ENCODE peak calls at places on chromosome 5, in eight cellular contexts. B, T, C, D, G, R, Q and U are unnamed samples.

GRCh38 chr5:123545506-123545905 is 33.5 kb downstream of the CSNK1G3 start:
- DNase-seq in Q (peak), R (peak), D (no peak), B (peak), G (peak), C (no peak), T (no peak), U (no peak)

GRCh38 chr5:32753051-32753450 is 41.9 kb downstream of the NPR3 start:
- DNase-seq in G (no peak), B (peak), R (peak), T (no peak), Q (peak), D (no peak), C (no peak), U (no peak)

GRCh38 chr5:132054697-132055440 is 5.6 kb upstream of the IL3 start:
- DNase-seq in D (peak), G (no peak), Q (no peak), C (no peak), T (no peak), B (no peak), R (no peak), U (no peak)

GRCh38 chr5:95773325-95774059 is 42.4 kb downstream of the RHOBTB3 start:
- DNase-seq in R (peak), T (no peak), D (no peak), Q (peak), G (no peak), C (peak), B (peak), U (no peak)

GRCh38 chr5:159263569-159263905 is 447 bp downstream of the UBLCP1 start:
- DNase-seq in C (no peak), T (no peak), Q (no peak), R (no peak), B (no peak), G (peak), D (no peak), U (no peak)

GRCh38 chr5:24643880-24644279 is 898 bp downstream of the CDH10 start:
- DNase-seq in B (no peak), G (no peak), D (no peak), Q (no peak), T (no peak), R (no peak), C (no peak), U (no peak)

GRCh38 chr5:124707516-124707915 is 38.9 kb downstream of the ZNF608 start:
- DNase-seq in T (peak), B (no peak), R (no peak), D (no peak), C (no peak), G (no peak), Q (no peak), U (no peak)

GRCh38 chr5:180523629-180524466 is 29.7 kb downstream of the CNOT6 start:
- DNase-seq in G (no peak), R (no peak), D (no peak), B (peak), C (no peak), Q (no peak), T (no peak), U (no peak)

GRCh38 chr5:142314129-142314528 is 10.7 kb downstream of the SPRY4 start:
- DNase-seq in D (no peak), B (no peak), G (no peak), C (no peak), R (peak), T (no peak), Q (no peak), U (no peak)

GRCh38 chr5:79297661-79298060 is 61.7 kb downstream of the JMY start:
- DNase-seq in B (no peak), T (no peak), R (peak), D (no peak), G (no peak), Q (peak), C (no peak), U (no peak)

GRCh38 chr5:2702096-2702879 is 49.2 kb downstream of the IRX2 start:
- DNase-seq in B (no peak), D (no peak), R (no peak), C (no peak), G (no peak), T (no peak), Q (no peak), U (no peak)

GRCh38 chr5:74336286-74336685 is 304.2 kb downstream of the ENC1 start:
- DNase-seq in R (no peak), G (peak), Q (no peak), C (no peak), T (no peak), D (no peak), B (no peak), U (peak)
- TF ChIP-seq CTCF in R (peak), G (peak), Q (no peak), C (peak), T (no peak), D (peak), B (peak), U (peak)

DNA sequence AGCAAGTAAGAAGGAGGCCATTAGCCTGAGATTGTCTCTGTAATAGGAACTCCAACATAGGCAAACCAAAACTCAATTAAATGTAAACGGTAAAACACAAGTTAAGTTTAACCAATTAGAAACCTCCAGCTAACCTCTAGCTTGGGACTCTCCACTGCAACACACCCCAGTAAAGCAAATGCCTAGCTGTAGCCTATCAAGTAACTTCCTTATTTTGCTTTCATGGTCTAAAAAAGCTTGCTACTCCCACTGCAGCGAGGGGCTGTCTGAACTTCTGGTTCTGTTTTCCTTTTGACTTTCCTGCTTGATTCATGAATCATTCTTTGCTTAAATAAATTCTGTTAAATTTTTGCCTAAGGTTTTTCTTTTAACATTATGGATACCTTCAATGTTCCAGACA is 24.4 kb upstream of the C5orf46 start:
- DNase-seq in G (no peak), T (no peak), B (no peak), R (no peak), D (no peak), Q (no peak), C (no peak), U (no peak)
- TF ChIP-seq CTCF in G (no peak), T (no peak), B (no peak), R (no peak), D (no peak), Q (no peak), C (no peak), U (no peak)

GRCh38 chr5:73445708-73446630 is 2.6 kb downstream of the FOXD1 start:
- DNase-seq in T (no peak), B (peak), G (no peak), R (no peak), D (no peak), C (no peak), Q (peak), U (no peak)

GRCh38 chr5:73446631-73447233 is 1.8 kb downstream of the FOXD1 start:
- DNase-seq in T (no peak), D (no peak), R (peak), C (no peak), B (peak), G (peak), Q (no peak), U (no peak)

GRCh38 chr5:73442960-73443627 is 5.5 kb downstream of the FOXD1 start:
- DNase-seq in D (no peak), B (peak), Q (no peak), G (no peak), R (no peak), C (no peak), T (no peak), U (no peak)

GRCh38 chr5:73443725-73444498 is 4.7 kb downstream of the FOXD1 start:
- DNase-seq in T (no peak), G (peak), Q (no peak), C (no peak), R (no peak), D (peak), B (peak), U (peak)

DNA sequence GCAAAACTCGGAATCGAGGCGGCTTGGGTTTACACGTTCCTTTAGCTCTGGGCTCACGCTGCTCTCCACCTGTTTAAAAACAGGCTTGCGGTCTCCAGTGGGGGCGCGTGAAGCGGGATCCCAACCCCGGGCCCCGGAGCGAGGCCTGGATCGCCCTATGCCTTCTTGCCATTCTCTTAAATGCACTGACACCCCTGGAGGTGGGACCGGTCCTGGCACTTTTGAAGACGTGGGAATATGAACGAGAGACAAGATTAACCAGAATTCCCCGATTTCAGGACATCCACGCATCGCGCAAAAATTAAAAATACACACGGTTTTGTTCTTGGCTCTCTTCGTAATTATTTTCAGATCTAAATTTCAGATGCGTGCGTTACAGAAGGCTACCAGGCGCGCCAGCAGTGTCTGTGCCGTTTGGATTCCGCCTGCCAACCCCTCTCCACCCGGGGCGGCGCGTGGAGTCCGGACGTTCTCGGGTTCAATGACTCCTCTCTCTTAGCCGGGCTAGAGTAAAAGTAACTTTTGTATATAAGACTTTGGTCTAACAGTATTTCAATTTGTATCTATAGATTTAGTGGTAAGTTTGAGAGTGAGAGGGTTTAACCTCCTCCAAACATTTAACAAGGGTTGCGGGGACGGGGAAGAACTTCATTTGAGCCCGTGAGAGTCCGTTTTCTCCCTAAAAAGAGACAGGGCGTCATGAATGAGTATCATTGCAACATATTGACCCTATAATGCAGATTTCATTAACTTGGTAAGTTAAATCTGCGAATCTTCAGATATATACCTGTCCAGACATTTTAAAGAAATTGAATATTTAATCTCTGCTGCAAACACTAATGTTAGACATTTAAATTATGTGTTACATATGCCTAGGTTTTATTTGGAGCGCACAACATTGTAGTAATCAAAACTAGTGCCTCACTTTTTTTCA is 3.8 kb downstream of the FOXD1 start:
- DNase-seq in T (no peak), B (peak), Q (no peak), G (peak), C (no peak), D (no peak), R (no peak), U (no peak)
- TF ChIP-seq CTCF in T (no peak), B (no peak), Q (no peak), G (peak), C (peak), D (no peak), R (no peak), U (peak)

DNA sequence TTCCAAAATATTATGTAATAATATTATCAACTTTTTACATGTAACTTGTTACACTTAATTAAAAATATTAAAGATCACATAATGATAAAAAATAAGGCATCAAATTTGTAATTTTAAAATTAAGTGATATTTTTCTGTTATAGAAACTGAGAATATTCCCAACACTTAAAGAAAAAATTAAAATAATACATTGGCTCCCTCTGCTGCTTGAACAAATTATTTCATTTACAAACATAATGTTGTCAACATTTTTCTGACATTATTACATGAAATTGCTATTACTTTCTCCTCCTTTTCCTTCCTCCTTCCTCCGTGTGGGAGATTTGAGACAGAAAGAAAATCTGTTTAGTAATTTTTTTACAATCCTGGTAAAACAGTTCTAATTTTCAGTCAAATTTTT is 42.3 kb downstream of the RNF180 start:
- DNase-seq in G (peak), R (peak), D (no peak), B (peak), Q (peak), T (no peak), C (no peak), U (no peak)
- TF ChIP-seq CTCF in G (peak), R (no peak), D (peak), B (peak), Q (no peak), T (no peak), C (no peak), U (peak)

DNA sequence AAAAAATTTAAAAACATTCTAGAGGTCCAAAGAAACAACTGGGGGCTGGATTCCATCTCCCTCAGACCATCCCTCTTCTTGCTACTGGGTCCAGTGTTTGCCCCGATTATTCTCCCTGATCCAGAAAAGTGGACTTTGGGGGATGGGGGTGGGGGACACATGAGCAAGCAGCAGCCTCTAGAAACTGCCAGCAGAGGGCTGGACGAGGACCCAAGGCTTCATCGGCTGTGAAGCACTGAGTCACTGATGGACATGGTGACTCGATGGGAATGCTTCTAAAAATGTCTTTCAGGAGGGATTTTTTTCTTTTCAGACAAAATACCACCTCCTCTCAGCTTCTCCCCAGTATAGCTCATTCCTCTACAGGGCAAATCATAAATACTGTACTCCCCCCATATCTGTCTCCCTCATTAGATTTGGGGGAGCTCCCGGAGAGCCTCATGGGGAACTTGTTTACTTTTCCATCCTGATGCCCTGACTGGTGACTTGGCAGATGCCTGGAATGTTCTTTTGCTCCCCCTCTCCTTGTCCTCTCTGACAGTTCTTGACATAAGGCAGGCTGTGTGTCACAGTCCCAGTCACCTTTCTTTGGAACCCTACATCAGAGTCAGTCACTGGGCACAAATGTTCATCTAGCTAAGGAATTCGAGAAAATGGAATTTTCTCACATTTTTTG is 67.2 kb upstream of the STC2 start:
- DNase-seq in G (peak), B (peak), C (peak), R (peak), T (no peak), D (no peak), Q (peak), U (no peak)
- TF ChIP-seq CTCF in G (peak), B (peak), C (peak), R (peak), T (no peak), D (peak), Q (peak), U (no peak)

GRCh38 chr5:75839547-75839946 is 122.3 kb upstream of the POC5 start:
- DNase-seq in B (no peak), D (no peak), T (no peak), C (no peak), Q (no peak), G (no peak), R (no peak), U (no peak)

GRCh38 chr5:75844301-75844700 is 127.1 kb upstream of the POC5 start:
- DNase-seq in Q (no peak), D (no peak), T (no peak), C (no peak), R (no peak), G (no peak), B (no peak), U (no peak)

GRCh38 chr5:75848077-75848476 is 130.8 kb upstream of the POC5 start:
- DNase-seq in Q (no peak), B (no peak), T (no peak), R (no peak), D (no peak), C (no peak), G (no peak), U (no peak)

GRCh38 chr5:75847561-75848021 is 130.4 kb upstream of the POC5 start:
- DNase-seq in B (no peak), G (no peak), T (peak), C (no peak), Q (no peak), R (no peak), D (no peak), U (no peak)

DNA sequence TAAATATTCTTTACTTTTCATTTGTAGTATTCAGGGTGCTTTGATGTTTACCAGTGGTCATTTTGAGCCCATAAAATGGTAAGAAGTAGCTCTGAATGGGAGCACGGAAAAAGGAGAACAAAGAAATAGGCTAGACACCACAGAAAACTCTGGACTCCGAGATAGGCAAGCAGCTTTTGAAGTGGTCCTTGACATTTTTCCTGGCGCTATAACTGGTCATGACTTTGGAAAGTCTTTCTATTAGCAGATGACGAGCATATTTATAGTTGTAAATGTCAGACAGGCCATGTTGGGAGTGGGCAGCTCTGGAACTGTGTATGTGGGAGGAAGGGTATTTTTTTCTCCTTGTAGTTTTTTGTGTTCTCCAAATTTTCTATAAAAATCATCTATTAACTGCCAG is 126.1 kb upstream of the POC5 start:
- DNase-seq in R (no peak), B (no peak), C (no peak), T (no peak), Q (no peak), D (no peak), G (no peak), U (no peak)
- TF ChIP-seq CTCF in R (no peak), B (no peak), C (no peak), T (no peak), Q (no peak), D (no peak), G (no peak), U (no peak)

GRCh38 chr5:135569755-135570452 is 8.9 kb downstream of the CXCL14 start:
- DNase-seq in Q (peak), T (no peak), D (no peak), C (peak), B (peak), R (peak), G (peak), U (peak)

GRCh38 chr5:135571902-135572301 is 6.9 kb downstream of the CXCL14 start:
- DNase-seq in Q (no peak), C (no peak), D (no peak), T (no peak), G (no peak), B (no peak), R (no peak), U (no peak)

GRCh38 chr5:135568923-135569360 is 9.8 kb downstream of the CXCL14 start:
- DNase-seq in B (no peak), D (no peak), R (no peak), Q (no peak), C (no peak), T (no peak), G (no peak), U (no peak)

GRCh38 chr5:135571210-135571609 is 7.6 kb downstream of the CXCL14 start:
- DNase-seq in D (no peak), Q (no peak), R (no peak), T (no peak), C (no peak), G (no peak), B (no peak), U (no peak)

GRCh38 chr5:135570453-135570764 is 8.4 kb downstream of the CXCL14 start:
- DNase-seq in G (no peak), Q (no peak), B (no peak), C (no peak), T (no peak), D (no peak), R (no peak), U (no peak)
- TF ChIP-seq CTCF in G (no peak), Q (no peak), B (no peak), C (no peak), T (no peak), D (peak), R (no peak), U (no peak)

GRCh38 chr5:146041180-146041789 is 64.1 kb downstream of the PLAC8L1 start:
- DNase-seq in B (no peak), D (no peak), R (peak), C (no peak), T (no peak), G (peak), Q (peak), U (no peak)
- TF ChIP-seq CTCF in B (peak), D (peak), R (peak), C (peak), T (no peak), G (peak), Q (peak), U (peak)